ENCODE peak calls at places on chromosomes 3 and 15, in five cellular contexts. One of them, this sample, is unnamed.

GRCh38 chr3:195411831-195412230 is 31.0 kb downstream of the ACAP2 start:
- DNase-seq in choroid plexus epithelial cell: peak; percentile 47
- DNase-seq in OCI-LY7: no peak
- DNase-seq in fibroblast of pulmonary artery: peak; percentile 64
- DNase-seq in breast epithelium: no peak
- DNase-seq in this sample: no peak

GRCh38 chr3:59790241-59790640 is 740.4 kb upstream of the CFAP20DC start:
- DNase-seq in OCI-LY7: no peak
- DNase-seq in fibroblast of pulmonary artery: no peak
- DNase-seq in choroid plexus epithelial cell: no peak
- DNase-seq in breast epithelium: no peak
- DNase-seq in this sample: no peak

GRCh38 chr15:68542771-68543544 is 35.8 kb upstream of the CORO2B start:
- DNase-seq in choroid plexus epithelial cell: peak; percentile 96
- DNase-seq in fibroblast of pulmonary artery: peak; percentile 95
- DNase-seq in OCI-LY7: no peak
- DNase-seq in breast epithelium: peak; percentile 45
- DNase-seq in this sample: no peak

GRCh38 chr3:90092994-90093393 is 985.6 kb downstream of the EPHA3 start:
- DNase-seq in OCI-LY7: peak; percentile 10
- DNase-seq in choroid plexus epithelial cell: peak; percentile 67
- DNase-seq in fibroblast of pulmonary artery: peak; percentile 40
- DNase-seq in breast epithelium: no peak
- DNase-seq in this sample: peak; percentile 8

GRCh38 chr3:42709621-42710020 is 7.0 kb upstream of the HHATL start:
- DNase-seq in OCI-LY7: no peak
- DNase-seq in breast epithelium: peak; percentile 19
- DNase-seq in fibroblast of pulmonary artery: no peak
- DNase-seq in choroid plexus epithelial cell: no peak
- DNase-seq in this sample: no peak

GRCh38 chr3:36695769-36696137 is 68.6 kb downstream of the DCLK3 start:
- DNase-seq in fibroblast of pulmonary artery: peak; percentile 22
- DNase-seq in choroid plexus epithelial cell: peak; percentile 82
- DNase-seq in breast epithelium: no peak
- DNase-seq in OCI-LY7: no peak
- DNase-seq in this sample: no peak

GRCh38 chr15:56871180-56871579 is 47.3 kb upstream of the TCF12 start:
- DNase-seq in breast epithelium: no peak
- DNase-seq in OCI-LY7: no peak
- DNase-seq in choroid plexus epithelial cell: peak; percentile 79
- DNase-seq in fibroblast of pulmonary artery: peak; percentile 82
- DNase-seq in this sample: peak; percentile 70

GRCh38 chr3:153373571-153373970 is 211.5 kb downstream of the RAP2B start:
- DNase-seq in breast epithelium: no peak
- DNase-seq in choroid plexus epithelial cell: peak; percentile 67
- DNase-seq in fibroblast of pulmonary artery: peak; percentile 73
- DNase-seq in OCI-LY7: peak; percentile 10
- DNase-seq in this sample: no peak

GRCh38 chr3:87771338-87772059 is 287.3 kb downstream of the CGGBP1 start:
- DNase-seq in choroid plexus epithelial cell: peak; percentile 75
- DNase-seq in breast epithelium: no peak
- DNase-seq in fibroblast of pulmonary artery: peak; percentile 30
- DNase-seq in OCI-LY7: peak; percentile 51
- DNase-seq in this sample: no peak

GRCh38 chr3:16174389-16174788 is at the start of gene GALNT15:
- DNase-seq in breast epithelium: peak; percentile 75
- DNase-seq in choroid plexus epithelial cell: peak; percentile 94
- DNase-seq in OCI-LY7: no peak
- DNase-seq in fibroblast of pulmonary artery: peak; percentile 97
- DNase-seq in this sample: no peak

GRCh38 chr15:51600114-51600513 is 22.5 kb downstream of the DMXL2 start:
- DNase-seq in fibroblast of pulmonary artery: no peak
- DNase-seq in breast epithelium: no peak
- DNase-seq in OCI-LY7: no peak
- DNase-seq in choroid plexus epithelial cell: no peak
- DNase-seq in this sample: peak; percentile 79

GRCh38 chr3:195921334-195921771 is 13.0 kb upstream of the TNK2 start:
- DNase-seq in fibroblast of pulmonary artery: peak; percentile 19
- DNase-seq in OCI-LY7: no peak
- DNase-seq in choroid plexus epithelial cell: no peak
- DNase-seq in breast epithelium: peak; percentile 9
- DNase-seq in this sample: no peak

GRCh38 chr15:55799287-55800212 is 56.6 kb upstream of the PRTG start:
- DNase-seq in OCI-LY7: peak; percentile 37
- DNase-seq in fibroblast of pulmonary artery: peak; percentile 70
- DNase-seq in choroid plexus epithelial cell: peak; percentile 82
- DNase-seq in breast epithelium: no peak
- DNase-seq in this sample: peak; percentile 38

GRCh38 chr3:40827942-40828688 is 303.4 kb downstream of the ZNF621 start:
- DNase-seq in choroid plexus epithelial cell: peak; percentile 38
- DNase-seq in breast epithelium: no peak
- DNase-seq in OCI-LY7: no peak
- DNase-seq in fibroblast of pulmonary artery: peak; percentile 1
- DNase-seq in this sample: peak; percentile 7

GRCh38 chr3:57757642-57758297 is 1.7 kb downstream of the SLMAP start:
- DNase-seq in breast epithelium: no peak
- DNase-seq in OCI-LY7: peak; percentile 18
- DNase-seq in choroid plexus epithelial cell: peak; percentile 60
- DNase-seq in fibroblast of pulmonary artery: peak; percentile 22
- DNase-seq in this sample: no peak

GRCh38 chr3:141863497-141863896 is 12.9 kb upstream of the ATP1B3 start:
- DNase-seq in breast epithelium: no peak
- DNase-seq in OCI-LY7: no peak
- DNase-seq in choroid plexus epithelial cell: no peak
- DNase-seq in fibroblast of pulmonary artery: peak; percentile 90
- DNase-seq in this sample: no peak

GRCh38 chr3:179713643-179714090 is 60.8 kb downstream of the USP13 start:
- DNase-seq in fibroblast of pulmonary artery: peak; percentile 28
- DNase-seq in OCI-LY7: no peak
- DNase-seq in breast epithelium: no peak
- DNase-seq in choroid plexus epithelial cell: peak; percentile 97
- DNase-seq in this sample: no peak

GRCh38 chr3:160660899-160661298 is 16.1 kb upstream of the ARL14 start:
- DNase-seq in breast epithelium: no peak
- DNase-seq in fibroblast of pulmonary artery: no peak
- DNase-seq in choroid plexus epithelial cell: no peak
- DNase-seq in OCI-LY7: no peak
- DNase-seq in this sample: no peak

GRCh38 chr3:14460342-14461005 is 58.1 kb downstream of the SLC6A6 start:
- DNase-seq in fibroblast of pulmonary artery: peak; percentile 98
- DNase-seq in OCI-LY7: no peak
- DNase-seq in choroid plexus epithelial cell: peak; percentile 87
- DNase-seq in breast epithelium: peak; percentile 72
- DNase-seq in this sample: no peak

GRCh38 chr15:71118881-71119632 is 3.8 kb downstream of the THSD4 start:
- DNase-seq in fibroblast of pulmonary artery: no peak
- DNase-seq in choroid plexus epithelial cell: no peak
- DNase-seq in OCI-LY7: no peak
- DNase-seq in breast epithelium: no peak
- DNase-seq in this sample: no peak

GRCh38 chr3:133887951-133888703 is 7.6 kb downstream of the RAB6B start:
- DNase-seq in breast epithelium: no peak
- DNase-seq in fibroblast of pulmonary artery: peak; percentile 14
- DNase-seq in choroid plexus epithelial cell: peak; percentile 23
- DNase-seq in OCI-LY7: no peak
- DNase-seq in this sample: no peak

GRCh38 chr15:59933607-59934006 is 70.5 kb upstream of the FOXB1 start:
- DNase-seq in fibroblast of pulmonary artery: peak; percentile 5
- DNase-seq in OCI-LY7: no peak
- DNase-seq in breast epithelium: no peak
- DNase-seq in choroid plexus epithelial cell: peak; percentile 23
- DNase-seq in this sample: peak; percentile 8

GRCh38 chr15:42070966-42071350 is 23.4 kb downstream of the PLA2G4D start:
- DNase-seq in choroid plexus epithelial cell: no peak
- DNase-seq in OCI-LY7: no peak
- DNase-seq in fibroblast of pulmonary artery: no peak
- DNase-seq in breast epithelium: no peak
- DNase-seq in this sample: no peak

GRCh38 chr3:166291510-166291909 is 454.3 kb upstream of the BCHE start:
- DNase-seq in breast epithelium: no peak
- DNase-seq in OCI-LY7: no peak
- DNase-seq in choroid plexus epithelial cell: no peak
- DNase-seq in fibroblast of pulmonary artery: no peak
- DNase-seq in this sample: no peak

GRCh38 chr3:160134964-160135363 is 90.3 kb upstream of the C3orf80 start:
- DNase-seq in breast epithelium: no peak
- DNase-seq in choroid plexus epithelial cell: peak; percentile 88
- DNase-seq in OCI-LY7: no peak
- DNase-seq in fibroblast of pulmonary artery: peak; percentile 90
- DNase-seq in this sample: no peak

GRCh38 chr15:81268881-81269601 is 54.9 kb downstream of the STARD5 start:
- DNase-seq in breast epithelium: no peak
- DNase-seq in choroid plexus epithelial cell: no peak
- DNase-seq in fibroblast of pulmonary artery: no peak
- DNase-seq in OCI-LY7: no peak
- DNase-seq in this sample: no peak

GRCh38 chr3:12299026-12299425 is 10.2 kb downstream of the PPARG start:
- DNase-seq in breast epithelium: no peak
- DNase-seq in OCI-LY7: no peak
- DNase-seq in choroid plexus epithelial cell: no peak
- DNase-seq in fibroblast of pulmonary artery: no peak
- DNase-seq in this sample: no peak

GRCh38 chr15:39184701-39185390 is 396.0 kb upstream of the THBS1 start:
- DNase-seq in choroid plexus epithelial cell: no peak
- DNase-seq in fibroblast of pulmonary artery: no peak
- DNase-seq in OCI-LY7: no peak
- DNase-seq in breast epithelium: no peak
- DNase-seq in this sample: no peak

GRCh38 chr3:153756816-153757215 is 364.4 kb upstream of the ARHGEF26 start:
- DNase-seq in OCI-LY7: no peak
- DNase-seq in breast epithelium: no peak
- DNase-seq in choroid plexus epithelial cell: peak; percentile 6
- DNase-seq in fibroblast of pulmonary artery: peak; percentile 34
- DNase-seq in this sample: peak; percentile 4

GRCh38 chr15:100334456-100334855 is 7.3 kb downstream of the ADAMTS17 start:
- DNase-seq in choroid plexus epithelial cell: no peak
- DNase-seq in OCI-LY7: no peak
- DNase-seq in fibroblast of pulmonary artery: no peak
- DNase-seq in breast epithelium: no peak
- DNase-seq in this sample: no peak

GRCh38 chr15:78077860-78078187 is 313 bp upstream of the TBC1D2B start:
- DNase-seq in OCI-LY7: no peak
- DNase-seq in fibroblast of pulmonary artery: no peak
- DNase-seq in choroid plexus epithelial cell: peak; percentile 45
- DNase-seq in breast epithelium: no peak
- DNase-seq in this sample: no peak

GRCh38 chr3:185656321-185656840 is 70.3 kb downstream of the SENP2 start:
- DNase-seq in breast epithelium: no peak
- DNase-seq in fibroblast of pulmonary artery: peak; percentile 99
- DNase-seq in OCI-LY7: no peak
- DNase-seq in choroid plexus epithelial cell: peak; percentile 98
- DNase-seq in this sample: peak; percentile 87

DNA sequence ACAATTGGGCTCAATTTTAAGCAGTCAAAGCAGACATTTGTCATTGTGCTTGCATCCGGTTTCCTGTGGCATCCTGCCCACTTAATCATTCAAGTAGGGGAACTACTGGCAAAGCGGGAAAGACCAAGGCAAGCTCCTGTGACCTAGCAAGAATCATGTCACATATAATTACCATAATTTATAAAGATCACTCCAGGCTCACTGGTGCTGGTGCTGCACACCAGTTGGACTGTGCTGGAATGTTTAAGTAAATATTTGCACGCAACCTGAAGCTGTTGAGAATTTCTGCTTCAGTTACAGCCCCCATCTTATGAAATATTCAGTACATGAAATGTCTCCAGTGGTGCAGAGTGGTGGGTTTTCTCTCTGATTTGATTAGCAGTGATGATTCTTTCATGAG is 621.4 kb upstream of the EPHA6 start:
- DNase-seq in choroid plexus epithelial cell: no peak
- DNase-seq in OCI-LY7: no peak
- DNase-seq in fibroblast of pulmonary artery: no peak
- DNase-seq in breast epithelium: no peak
- DNase-seq in this sample: no peak
- TF ChIP-seq CTCF in choroid plexus epithelial cell: no peak
- TF ChIP-seq CTCF in OCI-LY7: no peak
- TF ChIP-seq CTCF in fibroblast of pulmonary artery: no peak
- TF ChIP-seq CTCF in breast epithelium: no peak
- TF ChIP-seq CTCF in this sample: no peak

DNA sequence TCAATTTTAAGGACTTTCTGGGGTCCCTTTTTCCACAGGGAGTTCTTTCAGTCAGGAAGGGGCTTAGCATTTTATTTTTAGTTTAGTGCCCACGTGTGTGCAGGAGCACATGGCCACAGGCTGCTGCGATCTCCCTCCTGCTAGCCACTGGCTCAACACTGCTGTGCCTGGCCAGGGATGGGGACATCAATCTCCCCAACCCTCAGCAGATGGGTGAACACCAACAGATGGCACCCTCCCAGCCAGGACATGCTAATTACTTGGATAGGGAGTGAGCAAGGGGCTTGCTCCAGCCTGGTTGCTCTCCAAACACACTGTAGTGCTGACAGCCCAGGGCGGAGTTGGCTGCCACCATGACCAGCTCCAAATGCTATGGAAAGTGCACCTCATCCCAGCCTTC is 7.4 kb upstream of the RIOX2 start:
- DNase-seq in OCI-LY7: no peak
- DNase-seq in fibroblast of pulmonary artery: no peak
- DNase-seq in choroid plexus epithelial cell: no peak
- DNase-seq in breast epithelium: no peak
- DNase-seq in this sample: no peak
- TF ChIP-seq CTCF in OCI-LY7: no peak
- TF ChIP-seq CTCF in fibroblast of pulmonary artery: no peak
- TF ChIP-seq CTCF in choroid plexus epithelial cell: no peak
- TF ChIP-seq CTCF in breast epithelium: no peak
- TF ChIP-seq CTCF in this sample: no peak

GRCh38 chr3:9793161-9793781 is 389 bp downstream of the ARPC4 start:
- DNase-seq in choroid plexus epithelial cell: peak; percentile 64
- DNase-seq in OCI-LY7: peak; percentile 57
- DNase-seq in breast epithelium: no peak
- DNase-seq in fibroblast of pulmonary artery: peak; percentile 49
- DNase-seq in this sample: no peak
- TF ChIP-seq CTCF in choroid plexus epithelial cell: peak; percentile 15
- TF ChIP-seq CTCF in OCI-LY7: no peak
- TF ChIP-seq CTCF in breast epithelium: no peak
- TF ChIP-seq CTCF in fibroblast of pulmonary artery: no peak
- TF ChIP-seq CTCF in this sample: no peak

DNA sequence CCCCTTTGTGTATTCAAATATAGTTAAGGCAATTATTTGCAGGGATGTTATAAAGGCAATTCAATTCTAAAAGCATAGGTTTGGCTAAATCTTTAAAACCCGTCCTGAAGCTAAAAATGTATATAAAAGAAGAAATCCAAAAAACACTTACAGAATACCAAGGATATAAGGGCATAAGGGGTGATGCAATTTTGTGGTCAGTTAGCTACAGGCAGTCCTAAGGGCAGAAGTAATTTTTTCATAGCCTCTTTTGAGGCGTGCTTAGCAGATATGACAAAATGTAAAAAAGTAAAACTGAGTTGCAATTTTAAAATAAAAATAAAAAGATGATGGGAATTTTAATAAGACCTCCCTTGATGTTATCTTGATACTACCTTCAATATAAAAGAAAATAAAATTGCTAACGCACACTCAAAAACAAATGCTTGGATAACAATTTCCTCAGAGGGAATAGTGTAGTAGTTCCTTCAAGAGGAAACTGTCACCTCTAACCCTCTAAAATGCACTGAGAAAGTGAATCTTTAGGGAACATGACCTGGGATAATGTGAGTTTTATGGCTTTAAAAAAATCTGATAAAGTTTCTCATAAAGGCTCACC is 104.2 kb downstream of the MYH15 start:
- DNase-seq in OCI-LY7: no peak
- DNase-seq in choroid plexus epithelial cell: peak; percentile 25
- DNase-seq in fibroblast of pulmonary artery: peak; percentile 22
- DNase-seq in breast epithelium: no peak
- DNase-seq in this sample: no peak
- TF ChIP-seq CTCF in OCI-LY7: no peak
- TF ChIP-seq CTCF in choroid plexus epithelial cell: no peak
- TF ChIP-seq CTCF in fibroblast of pulmonary artery: no peak
- TF ChIP-seq CTCF in breast epithelium: no peak
- TF ChIP-seq CTCF in this sample: no peak